ENCODE peak calls at places on chromosomes 16 and 17, in seven cellular contexts. Q is A172; G is stimulated activated CD4-positive, alpha-beta T cell treated with anti-CD3 and anti-CD28 coated beads, Interleukin-2, amount 100 ng/mL, for 24 hours; S is anterior cingulate cortex; L is EL; B is T47D; D is AG04450. A is an unnamed sample.

GRCh38 chr16:86876499-86876898 is 298.1 kb downstream of the FOXL1 start:
- DNase-seq in Q (no peak), G (no peak), S (no peak), L (no peak), B (no peak), D (no peak), A (no peak)

GRCh38 chr17:77503916-77504651 is 363.3 kb downstream of the SEC14L1 start:
- DNase-seq in Q (no peak), G (no peak), S (no peak), L (no peak), B (no peak), D (no peak), A (no peak)

GRCh38 chr16:85416267-85417109 is 196.6 kb upstream of the GSE1 start:
- DNase-seq in Q (peak; percentile 72), G (peak; percentile 79), S (no peak), L (peak; percentile 46), B (peak; percentile 95), D (no peak), A (peak; percentile 79)

GRCh38 chr17:29193146-29193545 is 12.9 kb upstream of the MYO18A start:
- DNase-seq in Q (no peak), G (no peak), S (no peak), L (no peak), B (no peak), D (no peak), A (no peak)

GRCh38 chr16:2148714-2149629 is 547 bp downstream of the RAB26 start:
- DNase-seq in Q (no peak), G (peak; percentile 38), S (no peak), L (peak; percentile 52), B (no peak), D (no peak), A (no peak)

GRCh38 chr17:68310141-68310540 is 18.8 kb downstream of the ARSG start:
- DNase-seq in Q (peak; percentile 37), G (no peak), S (no peak), L (no peak), B (no peak), D (no peak), A (peak; percentile 39)

GRCh38 chr17:75289122-75289831 is at the start of gene SLC25A19:
- DNase-seq in Q (peak; percentile 99), G (peak; percentile 95), S (peak; percentile 98), L (peak; percentile 99), B (peak; percentile 100), D (peak; percentile 97), A (peak; percentile 97)

GRCh38 chr16:53546988-53547391 is 44.0 kb upstream of the AKTIP start:
- DNase-seq in Q (peak; percentile 15), G (no peak), S (no peak), L (no peak), B (peak; percentile 13), D (no peak), A (no peak)

GRCh38 chr16:87062569-87063442 is 254.4 kb downstream of the C16orf95 start:
- DNase-seq in Q (peak; percentile 65), G (peak; percentile 66), S (peak; percentile 60), L (peak; percentile 66), B (peak; percentile 84), D (no peak), A (peak; percentile 52)

GRCh38 chr16:50833929-50834328 is 92.0 kb downstream of the CYLD start:
- DNase-seq in Q (no peak), G (no peak), S (no peak), L (no peak), B (no peak), D (no peak), A (no peak)

GRCh38 chr17:4318186-4318585 is 48.3 kb downstream of the UBE2G1 start:
- DNase-seq in Q (no peak), G (no peak), S (no peak), L (no peak), B (no peak), D (no peak), A (no peak)

GRCh38 chr17:28272166-28272565 is 46.8 kb upstream of the TMEM97 start:
- DNase-seq in Q (no peak), G (no peak), S (no peak), L (peak; percentile 61), B (no peak), D (no peak), A (no peak)

GRCh38 chr16:27154573-27155521 is 48.5 kb upstream of the KDM8 start:
- DNase-seq in Q (peak; percentile 20), G (peak; percentile 82), S (peak; percentile 22), L (peak; percentile 25), B (peak; percentile 49), D (no peak), A (peak; percentile 68)

GRCh38 chr16:89949121-89949742 is 677 bp downstream of the DEF8 start:
- DNase-seq in Q (no peak), G (no peak), S (no peak), L (no peak), B (no peak), D (no peak), A (no peak)

GRCh38 chr17:17264430-17264829 is 16.6 kb downstream of the COPS3 start:
- DNase-seq in Q (no peak), G (no peak), S (no peak), L (no peak), B (no peak), D (no peak), A (no peak)

GRCh38 chr17:63843387-63844292 is 1.2 kb upstream of the SMARCD2 start:
- DNase-seq in Q (peak; percentile 38), G (peak; percentile 45), S (no peak), L (peak; percentile 70), B (no peak), D (peak; percentile 44), A (no peak)

GRCh38 chr16:86784267-86784626 is 205.9 kb downstream of the FOXL1 start:
- DNase-seq in Q (peak; percentile 26), G (no peak), S (no peak), L (no peak), B (no peak), D (no peak), A (no peak)

GRCh38 chr16:54193656-54194007 is 93.0 kb downstream of the IRX3 start:
- DNase-seq in Q (peak; percentile 65), G (no peak), S (peak; percentile 53), L (peak; percentile 75), B (peak; percentile 54), D (no peak), A (peak; percentile 66)

GRCh38 chr17:32826076-32826475 is 50.8 kb downstream of the MYO1D start:
- DNase-seq in Q (no peak), G (no peak), S (no peak), L (no peak), B (no peak), D (no peak), A (no peak)

A was measured in stimulated activated naive CD8-positive, alpha-beta T cell treated with anti-CD3 and anti-CD28 coated beads, Interleukin-15, amount 100 ng/mL, for 72 hours.